ENCODE peak calls at places on chromosomes 13 and 19, in ten cellular contexts. S is activated CD8-positive, alpha-beta T cell treated with anti-CD3 and anti-CD28 coated beads for 36 hours; Q is WTC11; L is HL-60; Z is CD4-positive, alpha-beta T cell; I is PC-3; D is colonic mucosa; M is fibroblast of lung; P is body of pancreas; Y is heart right ventricle. W is an unnamed sample.

GRCh38 chr13:67138937-67139336 is 91.2 kb downstream of the PCDH9 start:
- DNase-seq in S (no peak), Q (no peak), L (no peak), Z (no peak), I (no peak), D (no peak), M (no peak), P (no peak), Y (no peak), W (no peak)

GRCh38 chr13:94966380-94966779 is 254.0 kb upstream of the SOX21 start:
- DNase-seq in S (no peak), Q (no peak), L (no peak), Z (no peak), I (no peak), D (no peak), M (no peak), P (no peak), Y (no peak), W (no peak)

GRCh38 chr13:113489549-113490495 is 689 bp downstream of the DCUN1D2 start:
- DNase-seq in S (peak; percentile 57), Q (peak; percentile 42), L (no peak), Z (peak; percentile 10), I (peak; percentile 9), D (peak; percentile 37), M (peak; percentile 48), P (peak; percentile 50), Y (no peak), W (peak; percentile 48)

GRCh38 chr19:41447732-41448332 is 4.9 kb downstream of the ERICH4 start:
- DNase-seq in S (no peak), Q (no peak), L (no peak), Z (no peak), I (no peak), D (no peak), M (no peak), P (no peak), Y (no peak), W (no peak)

GRCh38 chr13:97629601-97630272 is 195.8 kb downstream of the RAP2A start:
- DNase-seq in S (no peak), Q (no peak), L (no peak), Z (no peak), I (no peak), D (no peak), M (no peak), P (no peak), Y (no peak), W (no peak)

GRCh38 chr13:99053636-99054233 is 75.9 kb upstream of the DOCK9 start:
- DNase-seq in S (peak; percentile 32), Q (no peak), L (no peak), Z (no peak), I (no peak), D (no peak), M (no peak), P (no peak), Y (no peak), W (no peak)

GRCh38 chr19:58554494-58555368 is at the start of gene CHMP2A:
- DNase-seq in S (peak; percentile 99), Q (peak; percentile 99), L (peak; percentile 92), Z (peak; percentile 97), I (peak; percentile 98), D (peak; percentile 99), M (peak; percentile 96), P (peak; percentile 98), Y (peak; percentile 99), W (peak; percentile 98)

GRCh38 chr19:40191836-40192646 is 815 bp downstream of the MAP3K10 start:
- DNase-seq in S (peak; percentile 44), Q (peak; percentile 81), L (peak; percentile 24), Z (no peak), I (peak; percentile 2), D (peak; percentile 23), M (peak; percentile 25), P (peak; percentile 36), Y (peak; percentile 39), W (peak; percentile 35)

GRCh38 chr19:14906711-14907110 is 20.8 kb upstream of the OR7A17 start:
- DNase-seq in S (no peak), Q (no peak), L (no peak), Z (no peak), I (no peak), D (no peak), M (no peak), P (no peak), Y (no peak), W (no peak)

GRCh38 chr19:48695743-48696352 is at the start of gene FUT2:
- DNase-seq in S (no peak), Q (peak; percentile 70), L (no peak), Z (no peak), I (no peak), D (peak; percentile 94), M (no peak), P (peak; percentile 79), Y (no peak), W (no peak)

GRCh38 chr13:22915442-22916082 is 265.2 kb upstream of the SGCG start:
- DNase-seq in S (no peak), Q (peak; percentile 78), L (no peak), Z (no peak), I (no peak), D (peak; percentile 43), M (peak; percentile 65), P (no peak), Y (peak; percentile 64), W (peak; percentile 49)
- TF ChIP-seq CTCF in S (no peak), Q (no peak), L (no peak), Z (no peak), I (no peak), D (no peak), M (no peak), P (no peak), Y (no peak), W (no peak)

GRCh38 chr19:45528744-45529453 is 21.6 kb downstream of the VASP start:
- DNase-seq in S (peak; percentile 39), Q (peak; percentile 91), L (no peak), Z (no peak), I (peak; percentile 86), D (peak; percentile 84), M (peak; percentile 44), P (peak; percentile 66), Y (no peak), W (peak; percentile 23)

GRCh38 chr19:45526143-45526542 is 18.9 kb downstream of the VASP start:
- DNase-seq in S (no peak), Q (peak; percentile 93), L (no peak), Z (no peak), I (peak; percentile 75), D (peak; percentile 73), M (peak; percentile 72), P (peak; percentile 62), Y (peak; percentile 73), W (peak; percentile 71)

GRCh38 chr19:45526971-45527370 is 19.7 kb downstream of the VASP start:
- DNase-seq in S (no peak), Q (no peak), L (no peak), Z (no peak), I (no peak), D (no peak), M (no peak), P (no peak), Y (no peak), W (no peak)

GRCh38 chr19:45528149-45528743 is 21.0 kb downstream of the VASP start:
- DNase-seq in S (no peak), Q (peak; percentile 71), L (no peak), Z (no peak), I (peak; percentile 90), D (no peak), M (peak; percentile 78), P (peak; percentile 39), Y (no peak), W (peak; percentile 25)

DNA sequence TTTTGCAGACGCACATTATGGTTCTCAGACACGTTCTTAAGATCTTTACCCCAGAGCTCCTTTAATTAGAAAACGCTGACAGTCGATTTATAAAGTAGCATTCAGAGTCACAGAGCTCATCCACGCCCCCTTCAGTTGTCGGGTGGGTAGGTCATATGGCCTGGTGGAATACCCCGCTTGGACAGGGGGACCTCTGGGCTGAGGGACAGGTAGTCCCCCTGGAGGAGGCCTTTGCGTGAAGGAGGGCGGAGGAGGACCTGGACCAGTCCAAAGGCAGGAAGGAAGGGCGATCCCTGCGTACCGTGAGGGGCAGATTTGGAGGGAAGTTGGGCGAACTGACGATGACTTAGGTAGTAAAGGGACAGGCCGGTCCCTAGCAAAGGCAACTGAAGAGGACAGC is 20.5 kb downstream of the VASP start:
- DNase-seq in S (no peak), Q (peak; percentile 46), L (no peak), Z (no peak), I (no peak), D (no peak), M (no peak), P (no peak), Y (no peak), W (no peak)
- TF ChIP-seq CTCF in S (no peak), Q (no peak), L (no peak), Z (no peak), I (no peak), D (no peak), M (no peak), P (no peak), Y (no peak), W (no peak)

GRCh38 chr19:27775395-27775794 is 1437.6 kb downstream of the UQCRFS1 start:
- DNase-seq in S (no peak), Q (no peak), L (peak; percentile 52), Z (no peak), I (no peak), D (no peak), M (no peak), P (no peak), Y (no peak), W (peak; percentile 11)

GRCh38 chr19:27774827-27775226 is 1438.1 kb downstream of the UQCRFS1 start:
- DNase-seq in S (peak; percentile 50), Q (peak; percentile 42), L (peak; percentile 79), Z (no peak), I (peak; percentile 5), D (no peak), M (no peak), P (no peak), Y (no peak), W (peak; percentile 29)

GRCh38 chr19:27777242-27777641 is 1435.7 kb downstream of the UQCRFS1 start:
- DNase-seq in S (no peak), Q (no peak), L (no peak), Z (no peak), I (no peak), D (no peak), M (no peak), P (no peak), Y (no peak), W (no peak)

GRCh38 chr19:27776524-27776923 is 1436.4 kb downstream of the UQCRFS1 start:
- DNase-seq in S (no peak), Q (no peak), L (no peak), Z (no peak), I (no peak), D (no peak), M (no peak), P (no peak), Y (no peak), W (no peak)

GRCh38 chr19:27776020-27776419 is 1436.9 kb downstream of the UQCRFS1 start:
- DNase-seq in S (peak; percentile 20), Q (no peak), L (peak; percentile 66), Z (no peak), I (peak; percentile 25), D (no peak), M (peak; percentile 15), P (no peak), Y (no peak), W (peak; percentile 69)
- TF ChIP-seq CTCF in S (peak; percentile 12), Q (no peak), L (no peak), Z (no peak), I (no peak), D (no peak), M (peak; percentile 34), P (no peak), Y (no peak), W (peak; percentile 79)

DNA sequence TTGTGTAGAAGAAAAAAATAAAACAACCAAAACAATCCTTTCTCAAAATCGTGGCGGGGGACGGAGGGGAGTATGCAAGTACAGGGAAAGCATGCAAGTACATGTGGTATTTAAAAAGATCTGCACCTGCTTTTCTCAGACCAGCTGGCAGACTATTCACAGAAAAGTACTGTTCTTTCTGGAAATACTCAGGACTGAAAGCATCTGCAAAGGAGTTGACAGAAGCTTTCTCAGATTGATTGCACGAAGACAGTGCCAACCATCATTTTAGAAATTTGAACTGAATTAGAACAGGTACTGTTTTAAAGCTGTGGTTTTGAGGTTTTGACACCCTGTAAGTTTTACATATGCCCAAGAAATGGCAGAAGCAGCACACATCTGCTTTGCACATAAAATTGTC is 19.8 kb upstream of the PCDH8 start:
- DNase-seq in S (no peak), Q (no peak), L (no peak), Z (no peak), I (no peak), D (no peak), M (no peak), P (no peak), Y (no peak), W (no peak)
- TF ChIP-seq CTCF in S (no peak), Q (no peak), L (no peak), Z (no peak), I (no peak), D (no peak), M (no peak), P (no peak), Y (no peak), W (no peak)